ENCODE peak calls at places on chromosomes 3 and 15, in nine cellular contexts. One of them, this sample, is unnamed.

GRCh38 chr15:80915462-80915861 is 74.2 kb downstream of the MESD start:
- DNase-seq in GOT3: no peak
- DNase-seq in SW 1271: no peak
- DNase-seq in amniotic stem cell: no peak
- DNase-seq in activated T-helper 1 cell treated with anti-CD3 and anti-CD28 coated beads, Interleukin-2, amount 50 U/mL, for 16 hours: no peak
- DNase-seq in colonic mucosa: no peak
- DNase-seq in AG04450: no peak
- DNase-seq in lower leg skin: no peak
- DNase-seq in kidney tubule cell: no peak
- DNase-seq in this sample: no peak

GRCh38 chr3:151107701-151108100 is 22.2 kb downstream of the MED12L start:
- DNase-seq in GOT3: no peak
- DNase-seq in SW 1271: no peak
- DNase-seq in amniotic stem cell: no peak
- DNase-seq in activated T-helper 1 cell treated with anti-CD3 and anti-CD28 coated beads, Interleukin-2, amount 50 U/mL, for 16 hours: no peak
- DNase-seq in colonic mucosa: no peak
- DNase-seq in AG04450: no peak
- DNase-seq in lower leg skin: no peak
- DNase-seq in kidney tubule cell: no peak
- DNase-seq in this sample: no peak

GRCh38 chr3:107992976-107993684 is 97.7 kb downstream of the CD47 start:
- DNase-seq in GOT3: no peak
- DNase-seq in SW 1271: no peak
- DNase-seq in amniotic stem cell: no peak
- DNase-seq in activated T-helper 1 cell treated with anti-CD3 and anti-CD28 coated beads, Interleukin-2, amount 50 U/mL, for 16 hours: no peak
- DNase-seq in colonic mucosa: no peak
- DNase-seq in AG04450: no peak
- DNase-seq in lower leg skin: peak
- DNase-seq in kidney tubule cell: peak
- DNase-seq in this sample: no peak

GRCh38 chr3:183391460-183391859 is 37.0 kb downstream of the MCF2L2 start:
- DNase-seq in GOT3: no peak
- DNase-seq in SW 1271: no peak
- DNase-seq in amniotic stem cell: no peak
- DNase-seq in activated T-helper 1 cell treated with anti-CD3 and anti-CD28 coated beads, Interleukin-2, amount 50 U/mL, for 16 hours: no peak
- DNase-seq in colonic mucosa: no peak
- DNase-seq in AG04450: no peak
- DNase-seq in lower leg skin: no peak
- DNase-seq in kidney tubule cell: no peak
- DNase-seq in this sample: no peak

GRCh38 chr15:74451861-74452835 is 8.8 kb downstream of the UBL7 start:
- DNase-seq in GOT3: no peak
- DNase-seq in SW 1271: no peak
- DNase-seq in amniotic stem cell: no peak
- DNase-seq in activated T-helper 1 cell treated with anti-CD3 and anti-CD28 coated beads, Interleukin-2, amount 50 U/mL, for 16 hours: no peak
- DNase-seq in colonic mucosa: no peak
- DNase-seq in AG04450: no peak
- DNase-seq in lower leg skin: peak
- DNase-seq in kidney tubule cell: no peak
- DNase-seq in this sample: no peak

GRCh38 chr3:30222436-30222835 is 384.0 kb upstream of the TGFBR2 start:
- DNase-seq in GOT3: no peak
- DNase-seq in SW 1271: no peak
- DNase-seq in amniotic stem cell: no peak
- DNase-seq in activated T-helper 1 cell treated with anti-CD3 and anti-CD28 coated beads, Interleukin-2, amount 50 U/mL, for 16 hours: no peak
- DNase-seq in colonic mucosa: no peak
- DNase-seq in AG04450: no peak
- DNase-seq in lower leg skin: no peak
- DNase-seq in kidney tubule cell: no peak
- DNase-seq in this sample: no peak

GRCh38 chr3:183513046-183513706 is 42.3 kb downstream of the KLHL6 start:
- DNase-seq in GOT3: no peak
- DNase-seq in SW 1271: no peak
- DNase-seq in amniotic stem cell: no peak
- DNase-seq in activated T-helper 1 cell treated with anti-CD3 and anti-CD28 coated beads, Interleukin-2, amount 50 U/mL, for 16 hours: peak
- DNase-seq in colonic mucosa: no peak
- DNase-seq in AG04450: no peak
- DNase-seq in lower leg skin: no peak
- DNase-seq in kidney tubule cell: no peak
- DNase-seq in this sample: no peak

GRCh38 chr15:95016511-95017219 is 785.3 kb downstream of the MCTP2 start:
- DNase-seq in GOT3: no peak
- DNase-seq in SW 1271: no peak
- DNase-seq in amniotic stem cell: no peak
- DNase-seq in activated T-helper 1 cell treated with anti-CD3 and anti-CD28 coated beads, Interleukin-2, amount 50 U/mL, for 16 hours: no peak
- DNase-seq in colonic mucosa: no peak
- DNase-seq in AG04450: peak
- DNase-seq in lower leg skin: no peak
- DNase-seq in kidney tubule cell: peak
- DNase-seq in this sample: no peak

GRCh38 chr15:76185716-76186115 is 125.6 kb downstream of the ETFA start:
- DNase-seq in GOT3: peak
- DNase-seq in SW 1271: peak
- DNase-seq in amniotic stem cell: no peak
- DNase-seq in activated T-helper 1 cell treated with anti-CD3 and anti-CD28 coated beads, Interleukin-2, amount 50 U/mL, for 16 hours: no peak
- DNase-seq in colonic mucosa: peak
- DNase-seq in AG04450: peak
- DNase-seq in lower leg skin: no peak
- DNase-seq in kidney tubule cell: peak
- DNase-seq in this sample: no peak

GRCh38 chr3:60774617-60775016 is 476.6 kb downstream of the FHIT start:
- DNase-seq in GOT3: no peak
- DNase-seq in SW 1271: no peak
- DNase-seq in amniotic stem cell: no peak
- DNase-seq in activated T-helper 1 cell treated with anti-CD3 and anti-CD28 coated beads, Interleukin-2, amount 50 U/mL, for 16 hours: no peak
- DNase-seq in colonic mucosa: no peak
- DNase-seq in AG04450: no peak
- DNase-seq in lower leg skin: no peak
- DNase-seq in kidney tubule cell: no peak
- DNase-seq in this sample: no peak

GRCh38 chr15:59687831-59688230 is 1.3 kb downstream of the BNIP2 start:
- DNase-seq in GOT3: no peak
- DNase-seq in SW 1271: peak
- DNase-seq in amniotic stem cell: no peak
- DNase-seq in activated T-helper 1 cell treated with anti-CD3 and anti-CD28 coated beads, Interleukin-2, amount 50 U/mL, for 16 hours: no peak
- DNase-seq in colonic mucosa: no peak
- DNase-seq in AG04450: no peak
- DNase-seq in lower leg skin: no peak
- DNase-seq in kidney tubule cell: peak
- DNase-seq in this sample: no peak

GRCh38 chr3:186839874-186840641 is 2.5 kb upstream of the ADIPOQ start:
- DNase-seq in GOT3: peak
- DNase-seq in SW 1271: no peak
- DNase-seq in amniotic stem cell: no peak
- DNase-seq in activated T-helper 1 cell treated with anti-CD3 and anti-CD28 coated beads, Interleukin-2, amount 50 U/mL, for 16 hours: no peak
- DNase-seq in colonic mucosa: no peak
- DNase-seq in AG04450: no peak
- DNase-seq in lower leg skin: no peak
- DNase-seq in kidney tubule cell: peak
- DNase-seq in this sample: no peak

GRCh38 chr3:174936590-174936989 is 77.5 kb downstream of the NAALADL2 start:
- DNase-seq in GOT3: no peak
- DNase-seq in SW 1271: no peak
- DNase-seq in amniotic stem cell: no peak
- DNase-seq in activated T-helper 1 cell treated with anti-CD3 and anti-CD28 coated beads, Interleukin-2, amount 50 U/mL, for 16 hours: no peak
- DNase-seq in colonic mucosa: no peak
- DNase-seq in AG04450: no peak
- DNase-seq in lower leg skin: no peak
- DNase-seq in kidney tubule cell: no peak
- DNase-seq in this sample: no peak

GRCh38 chr3:119240582-119241434 is at the start of gene B4GALT4:
- DNase-seq in GOT3: peak
- DNase-seq in SW 1271: peak
- DNase-seq in amniotic stem cell: peak
- DNase-seq in activated T-helper 1 cell treated with anti-CD3 and anti-CD28 coated beads, Interleukin-2, amount 50 U/mL, for 16 hours: peak
- DNase-seq in colonic mucosa: peak
- DNase-seq in AG04450: peak
- DNase-seq in lower leg skin: peak
- DNase-seq in kidney tubule cell: peak
- DNase-seq in this sample: peak

GRCh38 chr15:40066531-40066930 is 27.6 kb upstream of the SRP14 start:
- DNase-seq in GOT3: no peak
- DNase-seq in SW 1271: no peak
- DNase-seq in amniotic stem cell: no peak
- DNase-seq in activated T-helper 1 cell treated with anti-CD3 and anti-CD28 coated beads, Interleukin-2, amount 50 U/mL, for 16 hours: no peak
- DNase-seq in colonic mucosa: no peak
- DNase-seq in AG04450: no peak
- DNase-seq in lower leg skin: no peak
- DNase-seq in kidney tubule cell: no peak
- DNase-seq in this sample: no peak

GRCh38 chr3:126859415-126860246 is 123.3 kb upstream of the PLXNA1 start:
- DNase-seq in GOT3: no peak
- DNase-seq in SW 1271: no peak
- DNase-seq in amniotic stem cell: no peak
- DNase-seq in activated T-helper 1 cell treated with anti-CD3 and anti-CD28 coated beads, Interleukin-2, amount 50 U/mL, for 16 hours: no peak
- DNase-seq in colonic mucosa: no peak
- DNase-seq in AG04450: no peak
- DNase-seq in lower leg skin: no peak
- DNase-seq in kidney tubule cell: no peak
- DNase-seq in this sample: no peak

GRCh38 chr3:196648856-196649255 is 9.4 kb downstream of the NRROS start:
- DNase-seq in GOT3: no peak
- DNase-seq in SW 1271: no peak
- DNase-seq in amniotic stem cell: no peak
- DNase-seq in activated T-helper 1 cell treated with anti-CD3 and anti-CD28 coated beads, Interleukin-2, amount 50 U/mL, for 16 hours: no peak
- DNase-seq in colonic mucosa: no peak
- DNase-seq in AG04450: no peak
- DNase-seq in lower leg skin: no peak
- DNase-seq in kidney tubule cell: peak
- DNase-seq in this sample: no peak

GRCh38 chr15:66730168-66731014 is 28.4 kb downstream of the SMAD6 start:
- DNase-seq in GOT3: no peak
- DNase-seq in SW 1271: no peak
- DNase-seq in amniotic stem cell: no peak
- DNase-seq in activated T-helper 1 cell treated with anti-CD3 and anti-CD28 coated beads, Interleukin-2, amount 50 U/mL, for 16 hours: no peak
- DNase-seq in colonic mucosa: no peak
- DNase-seq in AG04450: no peak
- DNase-seq in lower leg skin: no peak
- DNase-seq in kidney tubule cell: peak
- DNase-seq in this sample: no peak

GRCh38 chr3:42144209-42144608 is 53.1 kb downstream of the TRAK1 start:
- DNase-seq in GOT3: no peak
- DNase-seq in SW 1271: no peak
- DNase-seq in amniotic stem cell: no peak
- DNase-seq in activated T-helper 1 cell treated with anti-CD3 and anti-CD28 coated beads, Interleukin-2, amount 50 U/mL, for 16 hours: no peak
- DNase-seq in colonic mucosa: no peak
- DNase-seq in AG04450: no peak
- DNase-seq in lower leg skin: no peak
- DNase-seq in kidney tubule cell: no peak
- DNase-seq in this sample: no peak

GRCh38 chr3:122890077-122890484 is 95.2 kb downstream of the SLC49A4 start:
- DNase-seq in GOT3: no peak
- DNase-seq in SW 1271: no peak
- DNase-seq in amniotic stem cell: no peak
- DNase-seq in activated T-helper 1 cell treated with anti-CD3 and anti-CD28 coated beads, Interleukin-2, amount 50 U/mL, for 16 hours: no peak
- DNase-seq in colonic mucosa: no peak
- DNase-seq in AG04450: peak
- DNase-seq in lower leg skin: no peak
- DNase-seq in kidney tubule cell: peak
- DNase-seq in this sample: peak

GRCh38 chr3:177772908-177773557 is 575.8 kb upstream of the TBL1XR1 start:
- DNase-seq in GOT3: no peak
- DNase-seq in SW 1271: no peak
- DNase-seq in amniotic stem cell: no peak
- DNase-seq in activated T-helper 1 cell treated with anti-CD3 and anti-CD28 coated beads, Interleukin-2, amount 50 U/mL, for 16 hours: no peak
- DNase-seq in colonic mucosa: no peak
- DNase-seq in AG04450: no peak
- DNase-seq in lower leg skin: no peak
- DNase-seq in kidney tubule cell: no peak
- DNase-seq in this sample: no peak

GRCh38 chr3:66378256-66378655 is 122.6 kb downstream of the LRIG1 start:
- DNase-seq in GOT3: no peak
- DNase-seq in SW 1271: no peak
- DNase-seq in amniotic stem cell: no peak
- DNase-seq in activated T-helper 1 cell treated with anti-CD3 and anti-CD28 coated beads, Interleukin-2, amount 50 U/mL, for 16 hours: peak
- DNase-seq in colonic mucosa: no peak
- DNase-seq in AG04450: no peak
- DNase-seq in lower leg skin: no peak
- DNase-seq in kidney tubule cell: no peak
- DNase-seq in this sample: no peak

GRCh38 chr15:51878446-51879386 is 49.3 kb downstream of the TMOD3 start:
- DNase-seq in GOT3: no peak
- DNase-seq in SW 1271: peak
- DNase-seq in amniotic stem cell: no peak
- DNase-seq in activated T-helper 1 cell treated with anti-CD3 and anti-CD28 coated beads, Interleukin-2, amount 50 U/mL, for 16 hours: no peak
- DNase-seq in colonic mucosa: no peak
- DNase-seq in AG04450: no peak
- DNase-seq in lower leg skin: no peak
- DNase-seq in kidney tubule cell: peak
- DNase-seq in this sample: no peak

GRCh38 chr3:186930143-186930638 is at the start of gene ST6GAL1:
- DNase-seq in GOT3: no peak
- DNase-seq in SW 1271: peak
- DNase-seq in amniotic stem cell: no peak
- DNase-seq in activated T-helper 1 cell treated with anti-CD3 and anti-CD28 coated beads, Interleukin-2, amount 50 U/mL, for 16 hours: peak
- DNase-seq in colonic mucosa: peak
- DNase-seq in AG04450: no peak
- DNase-seq in lower leg skin: peak
- DNase-seq in kidney tubule cell: peak
- DNase-seq in this sample: peak

GRCh38 chr3:16357191-16357590 is 92.2 kb downstream of the OXNAD1 start:
- DNase-seq in GOT3: no peak
- DNase-seq in SW 1271: no peak
- DNase-seq in amniotic stem cell: no peak
- DNase-seq in activated T-helper 1 cell treated with anti-CD3 and anti-CD28 coated beads, Interleukin-2, amount 50 U/mL, for 16 hours: no peak
- DNase-seq in colonic mucosa: no peak
- DNase-seq in AG04450: no peak
- DNase-seq in lower leg skin: no peak
- DNase-seq in kidney tubule cell: peak
- DNase-seq in this sample: no peak

GRCh38 chr15:64010719-64011118 is 35.6 kb downstream of the DAPK2 start:
- DNase-seq in GOT3: peak
- DNase-seq in SW 1271: no peak
- DNase-seq in amniotic stem cell: no peak
- DNase-seq in activated T-helper 1 cell treated with anti-CD3 and anti-CD28 coated beads, Interleukin-2, amount 50 U/mL, for 16 hours: peak
- DNase-seq in colonic mucosa: peak
- DNase-seq in AG04450: no peak
- DNase-seq in lower leg skin: peak
- DNase-seq in kidney tubule cell: peak
- DNase-seq in this sample: peak

GRCh38 chr3:177523991-177524438 is 326.7 kb upstream of the TBL1XR1 start:
- DNase-seq in GOT3: no peak
- DNase-seq in SW 1271: no peak
- DNase-seq in amniotic stem cell: no peak
- DNase-seq in activated T-helper 1 cell treated with anti-CD3 and anti-CD28 coated beads, Interleukin-2, amount 50 U/mL, for 16 hours: no peak
- DNase-seq in colonic mucosa: no peak
- DNase-seq in AG04450: no peak
- DNase-seq in lower leg skin: no peak
- DNase-seq in kidney tubule cell: peak
- DNase-seq in this sample: no peak

GRCh38 chr3:63872135-63872924 is 8.7 kb downstream of the ATXN7 start:
- DNase-seq in GOT3: no peak
- DNase-seq in SW 1271: no peak
- DNase-seq in amniotic stem cell: no peak
- DNase-seq in activated T-helper 1 cell treated with anti-CD3 and anti-CD28 coated beads, Interleukin-2, amount 50 U/mL, for 16 hours: no peak
- DNase-seq in colonic mucosa: no peak
- DNase-seq in AG04450: peak
- DNase-seq in lower leg skin: no peak
- DNase-seq in kidney tubule cell: peak
- DNase-seq in this sample: no peak

GRCh38 chr3:49132437-49133225 is at the start of gene LAMB2:
- DNase-seq in GOT3: peak
- DNase-seq in SW 1271: peak
- DNase-seq in amniotic stem cell: peak
- DNase-seq in activated T-helper 1 cell treated with anti-CD3 and anti-CD28 coated beads, Interleukin-2, amount 50 U/mL, for 16 hours: no peak
- DNase-seq in colonic mucosa: peak
- DNase-seq in AG04450: peak
- DNase-seq in lower leg skin: peak
- DNase-seq in kidney tubule cell: peak
- DNase-seq in this sample: peak

GRCh38 chr3:15964605-15965061 is 166.9 kb upstream of the ANKRD28 start:
- DNase-seq in GOT3: no peak
- DNase-seq in SW 1271: no peak
- DNase-seq in amniotic stem cell: no peak
- DNase-seq in activated T-helper 1 cell treated with anti-CD3 and anti-CD28 coated beads, Interleukin-2, amount 50 U/mL, for 16 hours: no peak
- DNase-seq in colonic mucosa: no peak
- DNase-seq in AG04450: no peak
- DNase-seq in lower leg skin: no peak
- DNase-seq in kidney tubule cell: peak
- DNase-seq in this sample: peak